ENCODE peak calls at places on chromosomes 4 and X, in seven cellular contexts. G, Q, U, I, S, Z and O are unnamed samples.

GRCh38 chr4:176333076-176333475 is 13.3 kb downstream of the SPCS3 start:
- DNase-seq in Q (no peak), S (no peak), Z (no peak), I (no peak), G (no peak), U (peak), O (no peak)

GRCh38 chr4:141730805-141731204 is 94.4 kb downstream of the IL15 start:
- DNase-seq in I (no peak), G (no peak), S (no peak), Z (no peak), Q (no peak), U (peak), O (no peak)

GRCh38 chrX:46165411-46165810 is 379.8 kb downstream of the ZNF674 start:
- DNase-seq in U (peak), G (no peak), I (no peak), Q (no peak), Z (peak), S (no peak), O (no peak)

GRCh38 chr4:151604238-151604637 is 156.6 kb downstream of the GATB start:
- DNase-seq in Z (peak), U (peak), G (no peak), Q (no peak), S (peak), I (no peak), O (no peak)

GRCh38 chr4:41258783-41259182 is 2.1 kb downstream of the UCHL1 start:
- DNase-seq in G (peak), Q (peak), S (peak), Z (peak), I (no peak), U (peak), O (no peak)

GRCh38 chr4:46389301-46389761 is 597 bp downstream of the GABRA2 start:
- DNase-seq in I (peak), G (no peak), S (no peak), U (no peak), Z (peak), Q (no peak), O (no peak)

GRCh38 chr4:73874386-73874785 is 5.2 kb downstream of the CXCL1 start:
- DNase-seq in S (no peak), U (no peak), Z (peak), I (no peak), Q (no peak), G (no peak), O (no peak)

GRCh38 chrX:17005712-17006372 is 59.4 kb downstream of the REPS2 start:
- DNase-seq in Z (peak), Q (no peak), I (no peak), G (no peak), S (no peak), U (peak), O (no peak)

GRCh38 chr4:22921891-22922290 is 229.2 kb downstream of the GBA3 start:
- DNase-seq in U (no peak), I (no peak), G (no peak), S (no peak), Q (no peak), Z (no peak), O (no peak)

GRCh38 chr4:84451546-84451945 is 47.5 kb downstream of the NKX6-1 start:
- DNase-seq in S (peak), Q (peak), I (no peak), U (peak), G (no peak), Z (peak), O (no peak)

GRCh38 chrX:19024366-19024765 is 40.5 kb upstream of the PHKA2 start:
- DNase-seq in Q (no peak), Z (no peak), G (no peak), I (no peak), S (no peak), U (no peak), O (no peak)

GRCh38 chr4:86329431-86329830 is 30.4 kb downstream of the MAPK10 start:
- DNase-seq in S (no peak), G (no peak), Z (no peak), U (no peak), I (no peak), Q (no peak), O (no peak)

GRCh38 chr4:165369522-165369921 is 9.3 kb upstream of the CPE start:
- DNase-seq in S (no peak), I (no peak), Q (no peak), U (peak), Z (peak), G (no peak), O (no peak)

DNA sequence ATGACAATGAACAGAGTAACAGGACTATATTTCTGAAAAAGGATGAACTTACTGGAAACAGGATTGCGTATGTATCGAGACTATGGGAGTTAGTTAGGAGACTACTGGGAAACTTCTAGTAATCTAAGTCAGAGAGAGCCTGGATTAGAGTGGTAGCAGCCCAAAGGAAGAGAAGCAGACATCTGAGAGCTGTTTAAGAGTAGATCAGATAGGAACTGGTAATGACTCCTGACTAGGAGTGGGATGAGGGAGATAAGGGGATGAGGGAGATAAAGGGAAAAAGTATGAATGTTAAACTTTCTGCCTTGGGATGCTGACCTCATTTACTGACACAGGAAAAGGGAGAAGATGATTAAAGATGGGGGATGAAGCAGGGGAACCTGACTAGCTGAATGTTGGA is 116.2 kb downstream of the PDE5A start:
- DNase-seq in Q (no peak), Z (no peak), U (no peak), S (no peak), G (no peak), I (no peak), O (no peak)
- TF ChIP-seq CTCF in Q (no peak), Z (no peak), U (no peak), S (no peak), G (no peak), I (no peak), O (no peak)

GRCh38 chr4:32340591-32340990 is 1620.4 kb downstream of the PCDH7 start:
- DNase-seq in Q (no peak), I (no peak), S (no peak), U (no peak), G (no peak), Z (no peak), O (no peak)
- TF ChIP-seq CTCF in Q (no peak), I (no peak), S (no peak), U (no peak), G (no peak), Z (no peak), O (no peak)

GRCh38 chr4:143437476-143437875 is 76.0 kb upstream of the SMARCA5 start:
- DNase-seq in Z (no peak), Q (no peak), S (no peak), U (no peak), G (no peak), I (no peak), O (no peak)

GRCh38 chr4:143443728-143444127 is 69.8 kb upstream of the SMARCA5 start:
- DNase-seq in S (no peak), Z (no peak), U (no peak), I (no peak), Q (no peak), G (no peak), O (no peak)

GRCh38 chr4:143437937-143438336 is 75.6 kb upstream of the SMARCA5 start:
- DNase-seq in Z (no peak), U (no peak), G (no peak), I (no peak), S (no peak), Q (no peak), O (no peak)

GRCh38 chr4:143438710-143439109 is 74.8 kb upstream of the SMARCA5 start:
- DNase-seq in U (no peak), I (no peak), Z (no peak), G (no peak), Q (no peak), S (no peak), O (no peak)

DNA sequence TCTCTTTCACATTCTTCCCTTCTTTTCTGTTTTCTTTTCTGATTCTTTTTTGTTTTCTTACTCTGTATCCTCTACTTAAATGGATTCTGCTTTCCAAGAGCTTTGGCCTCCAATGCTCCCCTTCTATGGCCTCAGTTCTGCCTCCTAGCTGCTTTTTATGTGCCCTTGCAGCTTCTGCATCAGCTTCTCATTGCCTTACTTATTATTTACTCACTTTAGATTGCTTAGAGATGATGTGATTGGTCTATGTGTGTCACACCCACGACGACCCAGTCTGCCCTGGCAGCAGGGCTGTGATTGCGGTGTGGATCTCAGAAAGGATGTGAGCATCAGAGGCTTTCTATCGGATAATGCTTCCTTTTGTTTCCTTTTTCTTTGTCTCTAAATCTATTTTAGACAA is 71.8 kb upstream of the SMARCA5 start:
- DNase-seq in U (peak), S (peak), Q (no peak), Z (no peak), I (no peak), G (no peak), O (no peak)
- TF ChIP-seq CTCF in U (no peak), S (no peak), Q (no peak), Z (no peak), I (no peak), G (no peak), O (no peak)

DNA sequence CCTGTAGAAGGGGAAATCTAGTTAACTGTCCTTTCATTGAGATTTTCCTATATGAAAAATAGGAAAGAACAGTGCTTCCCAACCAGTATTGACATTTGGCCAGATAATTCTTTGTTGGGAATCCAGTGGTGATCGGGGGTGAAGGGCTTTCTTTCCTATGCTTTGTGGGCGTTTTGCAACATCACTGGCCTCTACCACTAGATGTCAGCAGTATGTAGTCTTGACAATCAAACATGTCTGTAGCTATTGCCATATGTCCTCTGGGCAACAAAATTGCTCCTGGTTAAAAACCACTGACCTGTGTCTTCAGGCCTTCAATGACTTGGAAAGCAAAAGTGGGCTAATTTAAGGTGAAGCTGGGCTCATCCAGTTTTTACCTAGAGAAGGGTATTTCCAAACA is 658.5 kb downstream of the DACH2 start:
- DNase-seq in I (no peak), Z (no peak), S (peak), Q (peak), G (no peak), U (peak), O (no peak)
- TF ChIP-seq CTCF in I (no peak), Z (peak), S (no peak), Q (peak), G (peak), U (peak), O (no peak)

DNA sequence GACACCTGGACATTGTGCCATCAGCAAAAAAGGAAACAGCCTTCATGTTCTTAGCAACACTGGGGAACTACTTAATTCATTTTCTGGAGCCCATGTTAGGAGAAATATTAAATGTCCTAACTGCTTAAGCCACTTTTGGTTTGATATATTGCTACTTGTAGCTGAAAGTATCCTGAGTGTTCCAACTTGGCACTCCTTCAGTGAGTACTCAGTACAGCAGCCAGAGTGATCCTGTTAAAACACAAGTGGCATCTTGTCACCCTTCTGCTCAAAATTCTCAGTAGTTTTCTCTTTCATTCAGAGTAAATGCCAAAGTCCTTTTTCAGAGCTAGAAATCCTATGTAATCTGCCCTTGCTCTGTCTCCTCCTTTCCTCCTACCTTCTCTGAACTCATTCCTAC is 522.0 kb downstream of the GRID2 start:
- DNase-seq in I (no peak), Z (no peak), Q (no peak), S (no peak), G (no peak), U (no peak), O (no peak)
- TF ChIP-seq CTCF in I (no peak), Z (no peak), Q (no peak), S (no peak), G (no peak), U (no peak), O (no peak)

GRCh38 chr4:76499461-76499860 is 64.4 kb downstream of the SHROOM3 start:
- DNase-seq in Z (no peak), G (no peak), S (no peak), U (no peak), I (no peak), Q (no peak), O (no peak)

GRCh38 chr4:76504613-76505465 is 69.8 kb downstream of the SHROOM3 start:
- DNase-seq in Q (peak), G (no peak), I (no peak), U (peak), S (peak), Z (peak), O (no peak)
- TF ChIP-seq CTCF in Q (peak), G (peak), I (peak), U (peak), S (peak), Z (peak), O (peak)

DNA sequence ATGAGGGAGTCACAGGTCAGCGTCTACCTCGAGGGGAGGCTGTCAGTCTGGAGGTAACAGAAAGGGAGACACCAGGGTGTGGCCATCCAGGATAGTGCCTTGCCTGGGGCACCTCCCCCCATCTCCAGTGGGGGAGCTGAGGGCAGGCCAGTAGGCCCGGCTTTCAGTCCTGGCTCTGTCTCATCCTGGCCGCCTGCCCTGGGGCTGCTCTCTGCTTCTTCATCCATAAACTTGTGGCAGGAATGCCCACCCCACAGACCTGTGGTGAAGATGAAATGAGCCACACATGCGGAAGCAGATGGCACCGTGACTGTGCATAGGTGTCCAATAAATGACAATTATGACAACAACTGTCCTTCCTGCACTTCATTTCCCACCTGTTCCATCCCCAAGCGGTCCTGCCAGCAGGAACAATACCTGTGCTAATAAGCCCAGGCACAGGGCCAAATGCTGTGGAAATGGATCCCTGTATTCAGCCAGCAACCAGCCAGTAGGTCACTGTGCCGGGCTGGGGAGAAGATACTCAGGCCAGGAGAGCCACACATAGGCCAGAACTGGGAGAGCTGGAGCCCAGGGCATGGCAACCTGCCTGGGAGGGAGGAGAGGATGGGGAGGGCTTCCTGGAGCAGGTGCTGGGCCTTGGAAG is 30.2 kb downstream of the TRO start:
- DNase-seq in S (no peak), Z (no peak), Q (no peak), I (no peak), G (no peak), U (no peak), O (no peak)
- TF ChIP-seq CTCF in S (no peak), Z (no peak), Q (no peak), I (no peak), G (no peak), U (no peak), O (no peak)

GRCh38 chrX:1150569-1151347 is 61.7 kb downstream of the CRLF2 start:
- DNase-seq in Q (no peak), I (no peak), S (no peak), Z (no peak), G (no peak), U (no peak), O (no peak)
- TF ChIP-seq CTCF in Q (no peak), I (no peak), S (no peak), Z (no peak), G (no peak), U (no peak), O (no peak)